ENCODE peak calls at places on chromosomes 12 and 14, in six cellular contexts. S is GM23338, U is pancreas, F is kidney, Z is IMR-90, I is K562. X is an unnamed sample. For H3K4me1, the result is how much of the 10 kb centered on the place peaks cover.

GRCh38 chr12:108702534-108702933 is 28.8 kb downstream of the CORO1C start:
- DNase-seq in S (no peak), U (no peak), F (no peak), Z (no peak), I (no peak), X (no peak)

GRCh38 chr12:130778776-130779175 is 60.3 kb downstream of the STX2 start:
- DNase-seq in S (no peak), U (no peak), F (no peak), Z (no peak), I (no peak), X (no peak)

GRCh38 chr12:46461459-46461858 is 88.9 kb upstream of the SLC38A2 start:
- DNase-seq in S (no peak), U (no peak), F (peak), Z (no peak), I (no peak), X (no peak)

GRCh38 chr14:50037837-50038236 is 78.5 kb downstream of the VCPKMT start:
- DNase-seq in S (no peak), U (no peak), F (no peak), Z (no peak), I (peak), X (no peak)

GRCh38 chr14:74552623-74553022 is 59.1 kb downstream of the ISCA2 start:
- DNase-seq in S (no peak), U (no peak), F (peak), Z (peak), I (no peak), X (peak)

GRCh38 chr12:50282581-50283229 is 615 bp downstream of the LIMA1 start:
- DNase-seq in S (no peak), U (no peak), F (no peak), Z (peak), I (peak), X (no peak)

GRCh38 chr14:71931492-71932228 is 569 bp upstream of the RGS6 start:
- DNase-seq in S (no peak), U (peak), F (no peak), Z (no peak), I (no peak), X (no peak)

GRCh38 chr14:62694075-62694474 is 351.2 kb downstream of the KCNH5 start:
- DNase-seq in S (no peak), U (no peak), F (no peak), Z (peak), I (no peak), X (no peak)

GRCh38 chr14:67622675-67623074 is 3.0 kb downstream of the ARG2 start:
- DNase-seq in S (peak), U (no peak), F (no peak), Z (peak), I (peak), X (no peak)

GRCh38 chr14:50288146-50288545 is 23.9 kb downstream of the L2HGDH start:
- DNase-seq in S (no peak), U (no peak), F (no peak), Z (no peak), I (no peak), X (no peak)

GRCh38 chr12:2359725-2360629 is 307.2 kb downstream of the CACNA1C start:
- DNase-seq in S (no peak), U (no peak), F (no peak), Z (no peak), I (no peak), X (no peak)

GRCh38 chr12:53105256-53105655 is 2.0 kb downstream of the SOAT2 start:
- DNase-seq in S (no peak), U (no peak), F (no peak), Z (no peak), I (no peak), X (no peak)

GRCh38 chr12:2640709-2641108 is 154.1 kb upstream of the FKBP4 start:
- DNase-seq in S (no peak), U (peak), F (peak), Z (peak), I (peak), X (peak)

GRCh38 chr12:712172-712863 is 40.1 kb upstream of the WNK1 start:
- DNase-seq in S (no peak), U (no peak), F (no peak), Z (peak), I (no peak), X (no peak)

GRCh38 chr12:89179983-89180382 is 172.3 kb downstream of the DUSP6 start:
- DNase-seq in S (no peak), U (no peak), F (no peak), Z (peak), I (peak), X (peak)

GRCh38 chr12:115000038-115000437 is 316.1 kb upstream of the TBX3 start:
- DNase-seq in S (no peak), U (no peak), F (no peak), Z (peak), I (no peak), X (no peak)

GRCh38 chr12:66751432-66752113 is 72.7 kb upstream of the GRIP1 start:
- DNase-seq in S (no peak), U (no peak), F (no peak), Z (no peak), I (no peak), X (no peak)

GRCh38 chr14:57560681-57561080 is 67.0 kb upstream of the CCDC198 start:
- DNase-seq in S (no peak), U (no peak), F (no peak), Z (no peak), I (no peak), X (no peak)

GRCh38 chr12:31966558-31967205 is 7.5 kb downstream of the RESF1 start:
- DNase-seq in S (no peak), U (no peak), F (no peak), Z (no peak), I (no peak), X (no peak)

GRCh38 chr12:53061404-53062010 is 11.6 kb downstream of the TNS2 start:
- DNase-seq in S (peak), U (peak), F (peak), Z (no peak), I (peak), X (peak)

GRCh38 chr14:30443368-30444007 is 115.5 kb upstream of the G2E3 start:
- DNase-seq in S (peak), U (no peak), F (no peak), Z (peak), I (peak), X (no peak)

GRCh38 chr12:34406228-34406995 is 384.1 kb downstream of the ALG10 start:
- DNase-seq in S (no peak), U (peak), F (peak), Z (no peak), I (no peak), X (no peak)

GRCh38 chr12:42469355-42470006 is 120.1 kb downstream of the PRICKLE1 start:
- DNase-seq in S (no peak), U (no peak), F (no peak), Z (no peak), I (no peak), X (no peak)

GRCh38 chr12:69054343-69055056 is 121.5 kb upstream of the CPM start:
- DNase-seq in S (no peak), U (no peak), F (no peak), Z (no peak), I (no peak), X (no peak)

GRCh38 chr14:26939756-26940155 is 341.9 kb upstream of the NOVA1 start:
- DNase-seq in S (no peak), U (no peak), F (no peak), Z (no peak), I (no peak), X (no peak)

GRCh38 chr12:113030875-113031525 is 25.5 kb upstream of the DTX1 start:
- DNase-seq in S (peak), U (no peak), F (no peak), Z (peak), I (peak), X (no peak)

GRCh38 chr12:42660968-42661937 is 71.7 kb upstream of the PRICKLE1 start:
- DNase-seq in S (no peak), U (no peak), F (no peak), Z (no peak), I (no peak), X (no peak)

GRCh38 chr14:49972199-49972671 is 79.4 kb downstream of the ARF6 start:
- DNase-seq in S (no peak), U (no peak), F (no peak), Z (peak), I (no peak), X (no peak)

GRCh38 chr14:72608391-72609204 is 285.3 kb downstream of the DPF3 start:
- DNase-seq in S (no peak), U (no peak), F (no peak), Z (peak), I (peak), X (no peak)

GRCh38 chr14:59969319-59969718 is 49.4 kb downstream of the LRRC9 start:
- DNase-seq in S (no peak), U (no peak), F (no peak), Z (peak), I (no peak), X (no peak)

GRCh38 chr12:76318773-76319594 is 29.2 kb downstream of the BBS10 start:
- DNase-seq in S (no peak), U (no peak), F (no peak), Z (no peak), I (no peak), X (no peak)

GRCh38 chr14:67719866-67720265 is 18.2 kb downstream of the RDH12 start:
- DNase-seq in S (no peak), U (no peak), F (no peak), Z (no peak), I (no peak), X (no peak)

GRCh38 chr14:20791199-20791996 is 10.3 kb downstream of the RNASE6 start:
- DNase-seq in S (no peak), U (no peak), F (no peak), Z (no peak), I (no peak), X (no peak)

GRCh38 chr12:78759387-78759786 is 105.2 kb upstream of the SYT1 start:
- DNase-seq in S (peak), U (no peak), F (no peak), Z (peak), I (peak), X (no peak)

GRCh38 chr14:103081951-103082350 is 2.1 kb upstream of the LBHD2 start:
- DNase-seq in S (no peak), U (no peak), F (no peak), Z (no peak), I (no peak), X (no peak)

GRCh38 chr12:110366474-110367208 is 36.9 kb downstream of the ANAPC7 start:
- DNase-seq in S (no peak), U (no peak), F (no peak), Z (no peak), I (no peak), X (no peak)
- H3K4me1 ChIP-seq in S (under half), U (under half), F (under half), Z (under half), I (under half), X (under half)

GRCh38 chr12:7940906-7941305 is 4.9 kb upstream of the SLC2A3 start:
- DNase-seq in S (peak), U (no peak), F (no peak), Z (no peak), I (no peak), X (no peak)

GRCh38 chr12:7934560-7935463 is 1.2 kb downstream of the SLC2A3 start:
- DNase-seq in S (no peak), U (no peak), F (no peak), Z (no peak), I (peak), X (no peak)

GRCh38 chr12:7935464-7935772 is 569 bp downstream of the SLC2A3 start:
- DNase-seq in S (no peak), U (no peak), F (no peak), Z (no peak), I (peak), X (no peak)

GRCh38 chr12:7935773-7936581 is at the start of gene SLC2A3:
- DNase-seq in S (peak), U (no peak), F (no peak), Z (peak), I (peak), X (peak)

DNA sequence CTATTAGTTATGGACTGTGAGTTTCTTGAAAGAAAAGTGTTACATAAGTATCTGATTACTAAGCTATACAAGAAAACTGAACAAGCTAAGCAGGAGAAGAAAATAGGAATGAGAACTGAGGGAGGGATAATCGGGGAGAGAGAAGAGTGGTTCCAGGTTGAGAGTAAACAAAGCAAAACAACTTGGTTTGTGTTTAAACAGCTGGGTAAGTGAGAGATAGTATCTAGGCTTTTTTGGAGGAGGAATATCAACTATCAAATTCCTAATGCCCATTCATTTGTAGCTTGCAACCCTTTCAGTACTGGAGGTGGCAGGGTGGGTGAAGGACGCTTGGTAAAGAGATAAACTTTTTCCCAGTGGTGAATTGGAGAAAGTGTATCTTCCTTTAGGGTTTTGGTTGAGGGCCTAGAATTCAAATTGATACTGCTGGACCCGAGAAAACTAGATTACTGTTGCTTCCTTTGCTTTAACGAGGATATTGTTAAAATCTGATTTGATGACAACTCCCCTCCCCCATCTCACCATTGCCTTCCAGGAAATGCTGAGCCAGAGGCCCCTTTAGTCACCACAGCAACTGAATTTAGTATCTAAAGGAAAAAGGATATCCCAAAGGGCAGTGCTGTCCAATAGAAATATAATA is 2.0 kb upstream of the SLC2A3 start:
- DNase-seq in S (peak), U (no peak), F (no peak), Z (no peak), I (peak), X (no peak)
- TF ChIP-seq CTCF in S (no peak), U (no peak), F (peak), Z (peak), I (no peak), X (no peak)

DNA sequence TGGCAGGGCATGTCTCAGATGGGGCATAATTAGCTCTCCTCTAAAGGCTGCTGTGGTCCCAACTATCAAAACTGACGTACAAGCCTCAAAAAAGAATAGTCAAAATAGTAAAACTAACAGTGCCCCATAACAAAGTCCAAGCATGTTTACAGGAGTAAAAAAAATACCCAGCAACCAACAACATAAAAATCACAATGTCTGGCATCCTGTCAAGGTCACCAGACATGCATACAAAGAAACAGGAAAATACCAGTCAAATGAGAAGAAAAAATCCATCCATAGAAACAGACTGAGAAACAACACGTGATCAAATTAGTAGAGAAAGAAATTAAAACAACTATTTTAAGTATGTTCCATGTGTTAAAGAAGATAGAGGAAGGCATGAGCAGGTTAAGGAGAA is 131.2 kb upstream of the C14orf180 start:
- DNase-seq in S (no peak), U (no peak), F (no peak), Z (no peak), I (no peak), X (peak)
- H3K27ac ChIP-seq in S (no peak), U (no peak), F (no peak), Z (no peak), I (no peak), X (no peak)

GRCh38 chr14:101504096-101504948 is 57.0 kb upstream of the DIO3 start:
- DNase-seq in S (no peak), U (peak), F (peak), Z (no peak), I (no peak), X (no peak)
- H3K4me1 ChIP-seq in S (under half), U (under half), F (under half), Z (under half), I (under half), X (under half)

GRCh38 chr12:128969480-128970055 is 116.3 kb downstream of the GLT1D1 start:
- DNase-seq in S (peak), U (peak), F (no peak), Z (no peak), I (peak), X (no peak)
- TF ChIP-seq CTCF in S (peak), U (no peak), F (peak), Z (no peak), I (peak), X (no peak)